ENCODE peak calls at places on chromosomes 12 and 14, in eight cellular contexts. A is tibial nerve, O is HFFc6, G is progenitor cell of endocrine pancreas, M is lower lobe of right lung, Z is astrocyte of the spinal cord, R is AG09309, I is neural crest cell. Q is an unnamed sample.

GRCh38 chr14:68780358-68781160 is 12.3 kb downstream of the ZFP36L1 start:
- DNase-seq in A (peak; percentile 33), O (peak; percentile 74), G (no peak), M (no peak), Z (peak; percentile 73), R (no peak), I (no peak), Q (no peak)

GRCh38 chr14:71583246-71583645 is 349.0 kb upstream of the RGS6 start:
- DNase-seq in A (no peak), O (peak; percentile 28), G (no peak), M (no peak), Z (no peak), R (no peak), I (no peak), Q (no peak)

GRCh38 chr12:56668197-56668457 is 20.0 kb downstream of the PTGES3 start:
- DNase-seq in A (no peak), O (no peak), G (no peak), M (no peak), Z (no peak), R (no peak), I (no peak), Q (no peak)

GRCh38 chr12:121214855-121215745 is 5.2 kb downstream of the P2RX4 start:
- DNase-seq in A (no peak), O (peak; percentile 96), G (no peak), M (no peak), Z (peak; percentile 76), R (peak; percentile 79), I (no peak), Q (peak; percentile 74)

GRCh38 chr12:89353823-89354629 is 1.7 kb upstream of the DUSP6 start:
- DNase-seq in A (peak; percentile 40), O (peak; percentile 62), G (peak; percentile 65), M (peak; percentile 93), Z (peak; percentile 70), R (no peak), I (peak; percentile 53), Q (no peak)

GRCh38 chr12:56377310-56377988 is 14.8 kb upstream of the APOF start:
- DNase-seq in A (no peak), O (peak; percentile 30), G (no peak), M (no peak), Z (peak; percentile 8), R (no peak), I (no peak), Q (no peak)

GRCh38 chr12:104458645-104459555 is 2.2 kb downstream of the CHST11 start:
- DNase-seq in A (peak; percentile 20), O (no peak), G (no peak), M (peak; percentile 49), Z (peak; percentile 36), R (no peak), I (no peak), Q (no peak)

GRCh38 chr12:88985011-88985410 is 367.3 kb downstream of the DUSP6 start:
- DNase-seq in A (no peak), O (no peak), G (no peak), M (no peak), Z (peak; percentile 23), R (no peak), I (no peak), Q (no peak)

GRCh38 chr12:121228919-121229650 is 19.2 kb downstream of the P2RX4 start:
- DNase-seq in A (no peak), O (no peak), G (no peak), M (no peak), Z (no peak), R (no peak), I (no peak), Q (no peak)

GRCh38 chr12:4781212-4781611 is 61.0 kb downstream of the GALNT8 start:
- DNase-seq in A (no peak), O (no peak), G (no peak), M (no peak), Z (no peak), R (no peak), I (no peak), Q (no peak)

GRCh38 chr12:132151145-132151765 is 7.0 kb downstream of the NOC4L start:
- DNase-seq in A (no peak), O (no peak), G (peak; percentile 8), M (peak; percentile 41), Z (no peak), R (no peak), I (no peak), Q (no peak)

GRCh38 chr14:89651805-89652204 is 234.8 kb upstream of the FOXN3 start:
- DNase-seq in A (no peak), O (no peak), G (no peak), M (no peak), Z (no peak), R (no peak), I (no peak), Q (no peak)

GRCh38 chr12:51349026-51349425 is 2.5 kb upstream of the CELA1 start:
- DNase-seq in A (no peak), O (peak; percentile 67), G (no peak), M (no peak), Z (no peak), R (peak; percentile 75), I (no peak), Q (no peak)

GRCh38 chr12:113465808-113466769 is 5.6 kb downstream of the LHX5 start:
- DNase-seq in A (no peak), O (no peak), G (no peak), M (no peak), Z (no peak), R (no peak), I (no peak), Q (no peak)

GRCh38 chr14:90177537-90178189 is 78.7 kb upstream of the PSMC1 start:
- DNase-seq in A (no peak), O (peak; percentile 60), G (no peak), M (no peak), Z (no peak), R (no peak), I (no peak), Q (peak; percentile 7)

GRCh38 chr12:27463826-27464554 is 17.5 kb downstream of the SMCO2 start:
- DNase-seq in A (no peak), O (no peak), G (no peak), M (peak; percentile 51), Z (no peak), R (peak; percentile 37), I (no peak), Q (no peak)

GRCh38 chr14:59981564-59981963 is 61.6 kb downstream of the LRRC9 start:
- DNase-seq in A (no peak), O (no peak), G (no peak), M (no peak), Z (no peak), R (no peak), I (no peak), Q (no peak)

DNA sequence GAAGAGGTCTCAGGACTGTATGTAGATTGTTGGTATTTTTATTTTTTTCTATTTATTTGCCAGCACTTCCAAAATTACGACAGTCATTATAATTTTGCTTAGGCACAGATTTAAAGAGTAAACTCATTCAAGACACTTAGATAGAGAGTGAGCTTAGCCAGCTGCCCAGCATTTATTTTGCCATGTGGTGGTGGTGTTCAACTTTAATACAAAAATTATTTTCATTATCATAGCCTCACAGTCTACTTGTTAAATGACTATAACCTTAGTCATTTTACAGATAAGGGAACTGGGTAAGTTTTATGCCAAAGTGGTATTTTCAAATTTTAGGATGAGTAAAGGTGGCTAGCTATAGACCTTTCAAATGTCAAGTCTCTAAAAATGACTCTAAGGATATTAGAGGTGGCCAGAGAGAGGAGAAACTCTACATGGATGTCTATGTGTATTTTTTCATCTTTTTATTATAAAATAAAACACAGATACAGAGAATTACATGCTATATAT is 66.7 kb downstream of the LRRC9 start:
- DNase-seq in A (no peak), O (no peak), G (no peak), M (no peak), Z (no peak), R (no peak), I (no peak), Q (no peak)
- TF ChIP-seq CTCF in A (no peak), O (no peak), G (no peak), M (no peak), Z (no peak), R (no peak), I (no peak), Q (no peak)

GRCh38 chr14:27506272-27506671 is 908.4 kb upstream of the NOVA1 start:
- DNase-seq in A (no peak), O (no peak), G (no peak), M (no peak), Z (no peak), R (no peak), I (no peak), Q (no peak)
- TF ChIP-seq CTCF in A (no peak), O (no peak), G (no peak), M (no peak), Z (no peak), R (no peak), I (no peak), Q (no peak)

GRCh38 chr12:108849653-108850052 is 7.7 kb downstream of the SSH1 start:
- DNase-seq in A (no peak), O (no peak), G (no peak), M (no peak), Z (peak; percentile 24), R (no peak), I (no peak), Q (no peak)

GRCh38 chr12:108854055-108854452 is 3.3 kb downstream of the SSH1 start:
- DNase-seq in A (peak; percentile 78), O (peak; percentile 92), G (no peak), M (no peak), Z (peak; percentile 92), R (peak; percentile 88), I (no peak), Q (no peak)

GRCh38 chr12:108852674-108853073 is 4.7 kb downstream of the SSH1 start:
- DNase-seq in A (no peak), O (no peak), G (no peak), M (no peak), Z (no peak), R (no peak), I (no peak), Q (no peak)

GRCh38 chr12:108853426-108853825 is 4.0 kb downstream of the SSH1 start:
- DNase-seq in A (no peak), O (no peak), G (no peak), M (no peak), Z (no peak), R (no peak), I (no peak), Q (no peak)

GRCh38 chr12:108850854-108851573 is 6.4 kb downstream of the SSH1 start:
- DNase-seq in A (no peak), O (peak; percentile 79), G (no peak), M (peak; percentile 68), Z (peak; percentile 81), R (peak; percentile 85), I (no peak), Q (no peak)
- TF ChIP-seq CTCF in A (no peak), O (peak; percentile 48), G (no peak), M (peak; percentile 17), Z (peak; percentile 16), R (peak; percentile 46), I (no peak), Q (no peak)

DNA sequence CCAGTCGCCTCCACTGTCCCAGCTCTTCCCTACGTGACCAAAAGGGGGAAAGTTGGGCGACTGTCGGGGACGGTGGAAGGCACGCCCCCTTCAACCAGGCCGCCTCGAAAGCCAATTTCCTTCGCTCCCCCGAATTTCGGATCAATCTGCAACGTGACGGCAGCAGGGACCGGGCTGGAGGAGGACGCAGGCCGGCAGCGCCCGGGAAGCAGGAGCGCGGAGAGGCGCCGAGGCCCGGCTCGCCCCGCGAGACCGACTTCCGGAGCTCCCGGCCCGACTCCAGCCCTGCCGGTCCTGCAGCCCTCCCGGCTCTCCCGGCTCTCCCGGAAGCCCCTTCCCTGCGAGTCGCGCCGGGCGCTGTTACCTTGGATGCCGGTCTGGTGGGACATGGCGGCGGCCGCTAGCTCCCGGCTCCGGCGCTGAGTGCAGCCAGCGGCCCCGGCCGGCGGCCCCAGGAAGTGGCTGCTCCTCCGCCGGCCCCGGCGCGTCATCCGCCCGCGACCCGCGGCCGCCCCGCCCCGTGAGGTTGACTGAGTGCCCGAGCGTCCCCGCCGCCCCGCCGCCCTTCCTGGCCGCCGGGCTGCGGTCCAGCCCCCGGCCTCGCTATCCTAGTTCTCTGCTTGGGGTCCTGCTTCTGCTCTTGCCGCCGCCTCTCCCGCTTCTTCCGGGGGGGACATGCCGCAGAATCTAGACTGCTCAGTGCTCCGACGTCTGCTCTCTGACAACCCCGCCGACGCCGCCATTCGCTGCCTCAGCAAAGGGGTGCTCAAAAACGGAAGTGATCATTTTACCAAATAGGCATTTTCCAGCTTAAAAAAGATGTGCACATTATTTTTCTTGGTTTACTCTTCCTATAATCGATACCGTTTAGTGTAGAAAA is at the start of gene TWF1:
- DNase-seq in A (peak; percentile 79), O (peak; percentile 70), G (peak; percentile 84), M (peak; percentile 92), Z (peak; percentile 86), R (no peak), I (peak; percentile 80), Q (no peak)
- TF ChIP-seq CTCF in A (peak; percentile 30), O (peak; percentile 64), G (peak; percentile 44), M (peak; percentile 5), Z (peak; percentile 30), R (peak; percentile 41), I (peak; percentile 51), Q (peak; percentile 4)